ENCODE peak calls at places on chromosomes 16 and 17, in nine cellular contexts. A, I, K, B, E, V, L, R and Q are unnamed samples.

GRCh38 chr16:56841659-56842058 is 23.3 kb upstream of the SLC12A3 start:
- DNase-seq in A (no peak), I (no peak), K (no peak), B (no peak), E (no peak), V (no peak), L (no peak), R (no peak), Q (no peak)

GRCh38 chr16:64094170-64094960 is 1027.5 kb downstream of the CDH11 start:
- DNase-seq in A (no peak), I (no peak), K (no peak), B (no peak), E (no peak), V (no peak), L (no peak), R (peak), Q (no peak)

GRCh38 chr17:6480325-6480675 is 36.0 kb downstream of the PIMREG start:
- DNase-seq in A (no peak), I (no peak), K (no peak), B (no peak), E (no peak), V (no peak), L (no peak), R (no peak), Q (no peak)

GRCh38 chr16:73057369-73058210 is 9.7 kb upstream of the ZFHX3 start:
- DNase-seq in A (no peak), I (no peak), K (no peak), B (peak), E (no peak), V (peak), L (no peak), R (peak), Q (no peak)

GRCh38 chr17:75096082-75096625 is 8.4 kb downstream of the SLC16A5 start:
- DNase-seq in A (no peak), I (peak), K (peak), B (peak), E (peak), V (no peak), L (peak), R (peak), Q (peak)

GRCh38 chr17:82225368-82226029 is 3.3 kb upstream of the SLC16A3 start:
- DNase-seq in A (no peak), I (no peak), K (no peak), B (no peak), E (no peak), V (no peak), L (no peak), R (peak), Q (no peak)

GRCh38 chr17:76517638-76518038 is 16.4 kb upstream of the RHBDF2 start:
- DNase-seq in A (no peak), I (no peak), K (no peak), B (no peak), E (no peak), V (no peak), L (no peak), R (no peak), Q (no peak)

GRCh38 chr17:65430209-65430833 is 131.1 kb downstream of the AXIN2 start:
- DNase-seq in A (no peak), I (no peak), K (no peak), B (no peak), E (no peak), V (no peak), L (no peak), R (no peak), Q (no peak)

GRCh38 chr17:34382586-34383224 is 19.7 kb upstream of the CCL1 start:
- DNase-seq in A (no peak), I (no peak), K (no peak), B (no peak), E (no peak), V (no peak), L (no peak), R (no peak), Q (no peak)

GRCh38 chr17:2030779-2031163 is 818 bp downstream of the DPH1 start:
- DNase-seq in A (no peak), I (no peak), K (no peak), B (no peak), E (no peak), V (peak), L (no peak), R (no peak), Q (no peak)

GRCh38 chr16:71817690-71818089 is 9.1 kb upstream of the AP1G1 start:
- DNase-seq in A (no peak), I (no peak), K (no peak), B (no peak), E (no peak), V (no peak), L (no peak), R (peak), Q (no peak)

GRCh38 chr17:63675231-63675606 is 24.7 kb downstream of the LIMD2 start:
- DNase-seq in A (no peak), I (no peak), K (peak), B (no peak), E (no peak), V (no peak), L (no peak), R (peak), Q (no peak)

GRCh38 chr16:17474037-17474436 is 3.3 kb upstream of the XYLT1 start:
- DNase-seq in A (no peak), I (no peak), K (no peak), B (no peak), E (no peak), V (no peak), L (no peak), R (no peak), Q (no peak)

GRCh38 chr16:87324411-87325275 is 7.5 kb upstream of the C16orf95 start:
- DNase-seq in A (peak), I (no peak), K (no peak), B (peak), E (no peak), V (peak), L (peak), R (peak), Q (no peak)

GRCh38 chr17:6666077-6666521 is 14.5 kb downstream of the C17orf100 start:
- DNase-seq in A (peak), I (peak), K (peak), B (peak), E (peak), V (no peak), L (peak), R (peak), Q (no peak)

GRCh38 chr16:4870138-4870671 is 22.9 kb downstream of the UBN1 start:
- DNase-seq in A (no peak), I (no peak), K (no peak), B (peak), E (peak), V (no peak), L (no peak), R (no peak), Q (no peak)

GRCh38 chr17:79932907-79933306 is 93.7 kb upstream of the CBX4 start:
- DNase-seq in A (no peak), I (no peak), K (no peak), B (no peak), E (no peak), V (no peak), L (no peak), R (no peak), Q (no peak)

GRCh38 chr17:78697122-78697845 is 84.8 kb downstream of the CYTH1 start:
- DNase-seq in A (no peak), I (no peak), K (no peak), B (no peak), E (no peak), V (no peak), L (peak), R (no peak), Q (no peak)

GRCh38 chr16:7055443-7055842 is 277.2 kb upstream of the RBFOX1 start:
- DNase-seq in A (no peak), I (no peak), K (no peak), B (no peak), E (no peak), V (no peak), L (no peak), R (no peak), Q (no peak)

GRCh38 chr17:49016775-49017463 is 19.7 kb downstream of the IGF2BP1 start:
- DNase-seq in A (no peak), I (no peak), K (peak), B (no peak), E (peak), V (no peak), L (peak), R (no peak), Q (no peak)

GRCh38 chr16:27084296-27085065 is 17.8 kb downstream of the C16orf82 start:
- DNase-seq in A (no peak), I (no peak), K (no peak), B (no peak), E (no peak), V (no peak), L (no peak), R (no peak), Q (no peak)

GRCh38 chr17:64732336-64733006 is 70.4 kb upstream of the SMURF2 start:
- DNase-seq in A (no peak), I (no peak), K (no peak), B (no peak), E (no peak), V (no peak), L (peak), R (peak), Q (no peak)